ENCODE peak calls at places on chromosomes 11 and 22, in four cellular contexts. One of them, this sample, is unnamed.

GRCh38 chr11:73158356-73159051 is 16.4 kb upstream of the FCHSD2 start:
- DNase-seq in HFFc6: peak; percentile 61
- DNase-seq in left ventricle myocardium inferior: no peak
- DNase-seq in H9: no peak
- DNase-seq in this sample: no peak

GRCh38 chr11:72483412-72484186 is 49.3 kb upstream of the CLPB start:
- DNase-seq in HFFc6: peak; percentile 41
- DNase-seq in left ventricle myocardium inferior: no peak
- DNase-seq in H9: no peak
- DNase-seq in this sample: no peak

GRCh38 chr22:30866216-30866615 is 102.4 kb downstream of the MORC2 start:
- DNase-seq in HFFc6: no peak
- DNase-seq in left ventricle myocardium inferior: no peak
- DNase-seq in H9: no peak
- DNase-seq in this sample: no peak

GRCh38 chr11:96361778-96362177 is 18.8 kb upstream of the MAML2 start:
- DNase-seq in HFFc6: no peak
- DNase-seq in left ventricle myocardium inferior: no peak
- DNase-seq in H9: no peak
- DNase-seq in this sample: no peak

GRCh38 chr22:38707346-38707745 is 1.6 kb downstream of the GTPBP1 start:
- DNase-seq in HFFc6: peak; percentile 55
- DNase-seq in left ventricle myocardium inferior: no peak
- DNase-seq in H9: no peak
- DNase-seq in this sample: no peak

GRCh38 chr11:72263363-72263762 is 19.4 kb upstream of the PHOX2A start:
- DNase-seq in HFFc6: peak; percentile 59
- DNase-seq in left ventricle myocardium inferior: no peak
- DNase-seq in H9: no peak
- DNase-seq in this sample: no peak

GRCh38 chr22:26635117-26635516 is 13.4 kb downstream of the CRYBA4 start:
- DNase-seq in HFFc6: no peak
- DNase-seq in left ventricle myocardium inferior: no peak
- DNase-seq in H9: no peak
- DNase-seq in this sample: no peak

GRCh38 chr11:78231962-78232459 is 43.3 kb downstream of the USP35 start:
- DNase-seq in HFFc6: peak; percentile 76
- DNase-seq in left ventricle myocardium inferior: no peak
- DNase-seq in H9: no peak
- DNase-seq in this sample: no peak

GRCh38 chr22:40009953-40010751 is 15.4 kb downstream of the FAM83F start:
- DNase-seq in HFFc6: no peak
- DNase-seq in left ventricle myocardium inferior: no peak
- DNase-seq in H9: no peak
- DNase-seq in this sample: no peak

GRCh38 chr11:8831861-8832260 is 79.1 kb upstream of the AKIP1 start:
- DNase-seq in HFFc6: no peak
- DNase-seq in left ventricle myocardium inferior: no peak
- DNase-seq in H9: no peak
- DNase-seq in this sample: no peak

GRCh38 chr22:30183271-30183670 is 63.3 kb downstream of the LIF start:
- DNase-seq in HFFc6: no peak
- DNase-seq in left ventricle myocardium inferior: no peak
- DNase-seq in H9: no peak
- DNase-seq in this sample: no peak

GRCh38 chr22:44668190-44668885 is 33.7 kb upstream of the PRR5 start:
- DNase-seq in HFFc6: no peak
- DNase-seq in left ventricle myocardium inferior: no peak
- DNase-seq in H9: peak; percentile 70
- DNase-seq in this sample: no peak

GRCh38 chr22:38981005-38981658 is 1.0 kb upstream of the APOBEC3B start:
- DNase-seq in HFFc6: peak; percentile 15
- DNase-seq in left ventricle myocardium inferior: no peak
- DNase-seq in H9: peak; percentile 56
- DNase-seq in this sample: no peak

GRCh38 chr11:95829580-95830259 is 39.4 kb downstream of the CEP57 start:
- DNase-seq in HFFc6: peak; percentile 19
- DNase-seq in left ventricle myocardium inferior: no peak
- DNase-seq in H9: no peak
- DNase-seq in this sample: no peak

GRCh38 chr11:114091791-114092397 is 32.4 kb downstream of the ZBTB16 start:
- DNase-seq in HFFc6: no peak
- DNase-seq in left ventricle myocardium inferior: no peak
- DNase-seq in H9: no peak
- DNase-seq in this sample: no peak

GRCh38 chr11:95688015-95688414 is 101.6 kb downstream of the FAM76B start:
- DNase-seq in HFFc6: no peak
- DNase-seq in left ventricle myocardium inferior: no peak
- DNase-seq in H9: no peak
- DNase-seq in this sample: no peak

GRCh38 chr11:73866095-73866579 is 10.5 kb downstream of the COA4 start:
- DNase-seq in HFFc6: peak; percentile 26
- DNase-seq in left ventricle myocardium inferior: no peak
- DNase-seq in H9: no peak
- DNase-seq in this sample: no peak

GRCh38 chr11:116199182-116199581 is 573.6 kb downstream of the BUD13 start:
- DNase-seq in HFFc6: no peak
- DNase-seq in left ventricle myocardium inferior: peak; percentile 51
- DNase-seq in H9: no peak
- DNase-seq in this sample: no peak

GRCh38 chr11:111715142-111715816 is 50.9 kb downstream of the PPP2R1B start:
- DNase-seq in HFFc6: no peak
- DNase-seq in left ventricle myocardium inferior: no peak
- DNase-seq in H9: no peak
- DNase-seq in this sample: no peak

DNA sequence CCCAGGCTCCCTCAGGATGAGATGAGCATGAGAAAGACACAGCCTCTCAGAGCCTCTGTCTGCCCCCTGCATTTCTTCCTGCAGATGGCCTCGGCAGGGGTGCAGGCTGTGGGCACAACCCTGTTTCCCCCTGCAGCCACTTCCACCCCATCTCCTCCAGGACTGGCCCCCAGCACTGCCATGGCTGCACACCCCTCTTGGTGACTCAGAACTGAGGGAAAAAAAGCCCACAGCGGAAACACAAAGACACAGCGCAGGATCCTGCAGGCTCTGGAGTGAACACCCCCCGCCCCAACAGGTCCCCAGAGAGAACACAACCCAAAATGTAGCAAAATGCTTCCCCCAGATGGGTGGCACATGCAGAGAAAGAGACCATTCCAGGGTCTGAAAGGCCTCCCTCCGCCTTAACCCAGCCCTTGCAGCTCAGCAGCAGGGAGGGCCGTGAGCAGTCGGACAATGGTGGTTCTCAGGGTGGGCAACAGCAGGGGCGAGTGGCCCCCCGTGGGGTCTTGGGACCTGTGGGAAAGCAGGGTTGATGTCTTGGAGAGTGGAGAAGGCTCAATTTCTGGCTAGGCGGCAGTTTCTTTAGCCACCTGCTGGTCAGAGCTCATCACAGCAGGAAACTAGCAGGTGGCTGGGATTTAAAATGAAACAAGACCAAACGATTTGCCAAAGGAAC is 8.0 kb downstream of the TUBGCP6 start:
- DNase-seq in HFFc6: no peak
- DNase-seq in left ventricle myocardium inferior: peak; percentile 10
- DNase-seq in H9: no peak
- DNase-seq in this sample: no peak
- TF ChIP-seq CTCF in HFFc6: peak; percentile 79
- TF ChIP-seq CTCF in left ventricle myocardium inferior: peak; percentile 23
- TF ChIP-seq CTCF in H9: peak; percentile 68
- TF ChIP-seq CTCF in this sample: no peak

DNA sequence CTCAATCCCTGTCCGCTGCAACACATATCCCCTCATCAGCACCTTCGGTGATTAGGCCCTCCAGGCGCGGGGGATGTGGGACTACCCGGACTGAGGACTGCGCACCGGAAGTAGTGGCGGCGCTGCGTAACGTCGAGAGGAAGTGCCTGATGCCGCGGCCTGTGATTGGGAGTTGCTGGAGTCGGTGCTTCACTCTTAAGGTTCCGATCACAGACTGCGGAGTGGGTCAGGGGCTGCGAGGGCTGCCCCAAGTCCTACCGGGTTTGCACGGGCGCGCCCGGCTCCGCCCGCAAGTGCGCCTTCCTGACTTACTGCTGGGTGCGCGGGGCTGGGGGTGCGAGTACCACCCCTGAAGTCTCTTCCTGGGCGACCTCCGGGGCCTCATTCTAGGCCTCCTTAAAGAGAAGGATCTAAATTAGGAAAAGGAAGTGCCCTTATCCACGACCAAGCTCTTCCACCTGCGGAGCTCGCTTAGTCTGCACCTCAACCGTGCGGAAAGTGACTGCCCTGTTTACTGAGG is at the start of gene ALKBH3:
- DNase-seq in HFFc6: peak; percentile 90
- DNase-seq in left ventricle myocardium inferior: peak; percentile 92
- DNase-seq in H9: peak; percentile 94
- DNase-seq in this sample: peak; percentile 57
- TF ChIP-seq CTCF in HFFc6: no peak
- TF ChIP-seq CTCF in left ventricle myocardium inferior: peak; percentile 15
- TF ChIP-seq CTCF in H9: no peak
- TF ChIP-seq CTCF in this sample: no peak

GRCh38 chr22:37432708-37433054 is 5.4 kb upstream of the ELFN2 start:
- DNase-seq in HFFc6: no peak
- DNase-seq in left ventricle myocardium inferior: no peak
- DNase-seq in H9: no peak
- DNase-seq in this sample: no peak

GRCh38 chr22:37431811-37432707 is 4.8 kb upstream of the ELFN2 start:
- DNase-seq in HFFc6: peak; percentile 99
- DNase-seq in left ventricle myocardium inferior: no peak
- DNase-seq in H9: no peak
- DNase-seq in this sample: no peak

GRCh38 chr22:37430941-37431340 is 3.7 kb upstream of the ELFN2 start:
- DNase-seq in HFFc6: no peak
- DNase-seq in left ventricle myocardium inferior: no peak
- DNase-seq in H9: no peak
- DNase-seq in this sample: no peak

GRCh38 chr22:37433786-37434185 is 6.5 kb upstream of the ELFN2 start:
- DNase-seq in HFFc6: no peak
- DNase-seq in left ventricle myocardium inferior: no peak
- DNase-seq in H9: no peak
- DNase-seq in this sample: no peak

GRCh38 chr22:37431366-37431765 is 4.1 kb upstream of the ELFN2 start:
- DNase-seq in HFFc6: no peak
- DNase-seq in left ventricle myocardium inferior: no peak
- DNase-seq in H9: no peak
- DNase-seq in this sample: no peak
- TF ChIP-seq CTCF in HFFc6: no peak
- TF ChIP-seq CTCF in left ventricle myocardium inferior: no peak
- TF ChIP-seq CTCF in H9: no peak
- TF ChIP-seq CTCF in this sample: no peak

GRCh38 chr11:126310229-126310991 is 6.5 kb downstream of the DCPS start:
- DNase-seq in HFFc6: peak; percentile 71
- DNase-seq in left ventricle myocardium inferior: peak; percentile 80
- DNase-seq in H9: peak; percentile 80
- DNase-seq in this sample: no peak

GRCh38 chr11:126304457-126305072 is 705 bp downstream of the DCPS start:
- DNase-seq in HFFc6: peak; percentile 38
- DNase-seq in left ventricle myocardium inferior: no peak
- DNase-seq in H9: no peak
- DNase-seq in this sample: no peak

GRCh38 chr11:126308271-126308671 is 4.4 kb downstream of the DCPS start:
- DNase-seq in HFFc6: no peak
- DNase-seq in left ventricle myocardium inferior: no peak
- DNase-seq in H9: no peak
- DNase-seq in this sample: no peak

GRCh38 chr11:126305699-126306098 is 1.8 kb downstream of the DCPS start:
- DNase-seq in HFFc6: no peak
- DNase-seq in left ventricle myocardium inferior: no peak
- DNase-seq in H9: no peak
- DNase-seq in this sample: no peak

DNA sequence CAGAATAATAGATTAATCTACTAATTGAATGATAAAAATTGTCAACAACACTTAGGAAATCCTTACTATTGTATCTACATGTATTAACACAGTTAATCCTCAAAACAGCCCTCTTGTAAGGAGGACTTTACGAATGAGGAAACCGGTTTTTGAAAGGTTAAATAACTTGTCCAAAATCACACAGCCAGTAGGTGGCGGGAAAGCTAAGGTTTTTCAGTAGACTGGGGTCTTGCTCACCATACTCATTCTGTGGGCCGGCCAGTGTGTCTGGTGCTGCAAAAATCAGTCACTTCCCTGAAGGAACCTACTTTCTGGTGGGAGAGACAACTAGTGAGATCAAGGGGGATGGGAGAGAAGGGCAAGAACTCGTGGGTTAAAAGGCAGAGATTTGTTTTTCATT is 3.8 kb downstream of the DCPS start:
- DNase-seq in HFFc6: peak; percentile 46
- DNase-seq in left ventricle myocardium inferior: no peak
- DNase-seq in H9: peak; percentile 52
- DNase-seq in this sample: no peak
- TF ChIP-seq CTCF in HFFc6: peak; percentile 81
- TF ChIP-seq CTCF in left ventricle myocardium inferior: peak; percentile 30
- TF ChIP-seq CTCF in H9: peak; percentile 67
- TF ChIP-seq CTCF in this sample: peak; percentile 9

DNA sequence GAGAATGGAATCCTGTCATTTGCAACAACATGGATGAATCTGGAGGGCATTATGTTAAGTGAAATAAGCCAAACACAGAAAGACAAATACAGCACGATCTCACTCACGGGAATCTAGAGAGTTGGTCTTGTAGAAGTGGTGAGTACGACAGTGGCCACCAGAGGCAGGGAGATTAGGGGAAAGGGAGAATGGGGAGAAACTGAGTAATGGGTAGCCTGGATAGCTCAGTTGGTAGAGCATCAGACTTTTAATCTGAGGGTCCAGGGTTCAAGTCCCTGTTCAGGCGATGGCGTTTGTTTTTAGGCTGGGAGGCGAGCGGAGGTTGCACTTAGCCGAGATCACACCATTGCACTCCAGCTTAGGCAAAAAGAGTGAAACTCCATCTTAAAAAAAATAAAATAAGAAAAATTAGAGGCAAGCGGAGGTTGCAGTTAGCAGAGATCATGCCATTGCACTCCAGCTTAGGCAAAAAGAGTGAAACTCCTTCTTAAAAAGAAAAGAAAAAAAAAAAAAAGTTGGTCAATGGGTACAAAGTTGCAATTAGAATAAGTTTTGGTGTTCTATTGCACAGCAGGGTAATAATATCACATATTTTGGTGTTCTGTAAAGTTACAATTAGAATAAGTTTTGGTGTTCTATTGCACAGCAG is 95.7 kb upstream of the UBASH3B start:
- DNase-seq in HFFc6: no peak
- DNase-seq in left ventricle myocardium inferior: no peak
- DNase-seq in H9: peak; percentile 92
- DNase-seq in this sample: no peak
- TF ChIP-seq CTCF in HFFc6: no peak
- TF ChIP-seq CTCF in left ventricle myocardium inferior: no peak
- TF ChIP-seq CTCF in H9: peak; percentile 26
- TF ChIP-seq CTCF in this sample: no peak

DNA sequence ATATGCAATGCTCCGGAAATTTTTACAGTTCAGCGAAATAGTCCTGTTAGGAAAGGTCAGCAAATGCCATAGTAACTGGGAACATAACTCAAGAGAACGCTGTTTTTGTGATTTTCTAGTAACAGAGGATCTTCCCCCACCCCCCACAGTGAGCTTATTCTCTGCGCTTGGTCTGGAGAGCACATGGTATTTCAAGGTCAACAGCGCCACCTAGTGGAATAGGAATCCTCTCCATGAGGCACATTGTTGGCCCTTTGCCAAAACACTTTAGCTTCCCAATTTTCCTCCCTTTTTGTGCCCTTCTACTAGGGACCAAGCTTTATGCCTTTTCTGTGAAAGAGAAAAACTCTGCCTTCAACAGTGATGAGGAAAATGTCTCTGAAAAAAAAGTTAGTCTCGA is 13.2 kb upstream of the OR4C12 start:
- DNase-seq in HFFc6: peak; percentile 43
- DNase-seq in left ventricle myocardium inferior: no peak
- DNase-seq in H9: peak; percentile 25
- DNase-seq in this sample: no peak
- TF ChIP-seq CTCF in HFFc6: peak; percentile 83
- TF ChIP-seq CTCF in left ventricle myocardium inferior: peak; percentile 58
- TF ChIP-seq CTCF in H9: peak; percentile 54
- TF ChIP-seq CTCF in this sample: peak; percentile 56

This sample was measured in esophagus squamous epithelium.